ENCODE peak calls at places on chromosomes 2 and 18, in six cellular contexts. B, C, X, O, L and J are unnamed samples.

GRCh38 chr2:173644146-173644545 is 289.5 kb downstream of the CDCA7 start:
- DNase-seq in O (no peak), B (no peak), X (no peak), C (peak), L (no peak), J (no peak)

GRCh38 chr18:61651880-61652268 is 240.9 kb downstream of the RNF152 start:
- DNase-seq in C (no peak), X (no peak), O (no peak), B (no peak), L (no peak), J (no peak)

GRCh38 chr2:182543746-182544525 is 117.1 kb upstream of the PDE1A start:
- DNase-seq in C (no peak), O (no peak), L (no peak), B (no peak), X (no peak), J (no peak)

GRCh38 chr2:109382236-109382930 is 231.4 kb downstream of the SEPTIN10 start:
- DNase-seq in L (no peak), X (peak), B (no peak), O (no peak), C (no peak), J (no peak)

GRCh38 chr18:26549486-26550435 is 1.4 kb upstream of the KCTD1 start:
- DNase-seq in B (no peak), C (peak), L (peak), O (peak), X (peak), J (peak)

GRCh38 chr2:187155472-187155871 is 292.6 kb downstream of the CALCRL start:
- DNase-seq in L (no peak), O (no peak), C (no peak), X (no peak), B (no peak), J (no peak)

GRCh38 chr2:239917128-239917956 is 107.8 kb downstream of the NDUFA10 start:
- DNase-seq in L (no peak), B (no peak), O (peak), X (peak), C (no peak), J (no peak)

GRCh38 chr18:77940566-77940965 is 690.9 kb downstream of the GALR1 start:
- DNase-seq in X (peak), O (no peak), B (no peak), L (no peak), C (no peak), J (no peak)

GRCh38 chr2:191740016-191740419 is 62.1 kb downstream of the NABP1 start:
- DNase-seq in C (peak), B (no peak), X (no peak), O (no peak), L (no peak), J (no peak)

GRCh38 chr2:188346059-188346458 is 54.4 kb downstream of the GULP1 start:
- DNase-seq in O (no peak), L (no peak), C (no peak), B (peak), X (no peak), J (peak)

GRCh38 chr2:124318913-124319312 is 293.8 kb downstream of the CNTNAP5 start:
- DNase-seq in B (no peak), C (no peak), O (no peak), X (no peak), L (no peak), J (no peak)

GRCh38 chr2:99420031-99420430 is 69.8 kb downstream of the REV1 start:
- DNase-seq in O (no peak), L (no peak), B (peak), X (no peak), C (no peak), J (no peak)

GRCh38 chr2:138095336-138095735 is 131.1 kb downstream of the HNMT start:
- DNase-seq in C (no peak), B (no peak), X (no peak), L (no peak), O (no peak), J (no peak)

GRCh38 chr18:58670561-58671121 is 624 bp upstream of the MALT1 start:
- DNase-seq in X (no peak), L (no peak), B (no peak), O (no peak), C (peak), J (no peak)

GRCh38 chr2:58428286-58428552 is 187.1 kb upstream of the FANCL start:
- DNase-seq in O (no peak), B (no peak), X (no peak), L (no peak), C (peak), J (peak)

GRCh38 chr2:230328155-230328458 is 1.1 kb downstream of the SP140L start:
- DNase-seq in O (no peak), X (no peak), C (no peak), B (no peak), L (no peak), J (no peak)
- H3K4me3 ChIP-seq in O (no peak), X (no peak), C (no peak), B (no peak), L (no peak), J (no peak)

GRCh38 chr2:145036421-145036901 is 516.5 kb upstream of the ZEB2 start:
- DNase-seq in B (no peak), X (no peak), C (peak), O (no peak), L (no peak), J (no peak)
- H3K4me3 ChIP-seq in B (no peak), X (no peak), C (no peak), O (no peak), L (no peak), J (no peak)

DNA sequence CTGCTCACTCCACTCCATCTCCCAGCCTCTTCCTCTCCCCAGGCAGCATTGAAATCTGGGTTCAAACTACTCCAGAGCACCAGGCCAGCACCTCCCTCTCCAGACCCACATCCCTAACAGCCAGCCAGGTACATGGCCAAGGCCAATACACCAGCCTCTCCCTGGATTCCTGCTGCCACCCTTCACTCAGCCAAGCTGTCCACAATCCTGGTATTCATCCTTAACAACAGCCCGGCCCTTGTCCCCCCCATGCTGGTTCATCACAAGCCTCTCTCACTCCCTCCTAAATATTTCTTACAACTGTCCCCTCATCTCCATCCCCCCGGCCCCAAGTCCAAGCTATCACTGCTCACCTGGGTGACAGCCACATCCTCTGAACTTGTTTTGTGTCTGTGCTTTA is 129.9 kb upstream of the HAAO start:
- DNase-seq in B (no peak), X (no peak), C (no peak), L (no peak), O (no peak), J (no peak)
- H3K4me3 ChIP-seq in B (no peak), X (no peak), C (no peak), L (no peak), O (no peak), J (no peak)

GRCh38 chr2:30225131-30225762 is 6.1 kb upstream of the LBH start:
- DNase-seq in C (peak), X (no peak), L (no peak), O (no peak), B (no peak), J (peak)
- H3K4me3 ChIP-seq in C (peak), X (peak), L (no peak), O (peak), B (peak), J (peak)

GRCh38 chr18:512957-513356 is 12.5 kb upstream of the COLEC12 start:
- DNase-seq in C (no peak), X (no peak), B (no peak), O (no peak), L (no peak), J (no peak)

GRCh38 chr18:513826-514530 is 13.5 kb upstream of the COLEC12 start:
- DNase-seq in B (no peak), C (no peak), L (no peak), O (no peak), X (no peak), J (peak)

GRCh38 chr18:515156-515815 is 14.8 kb upstream of the COLEC12 start:
- DNase-seq in C (no peak), X (no peak), O (no peak), L (no peak), B (no peak), J (no peak)

GRCh38 chr18:518081-518480 is 17.6 kb upstream of the COLEC12 start:
- DNase-seq in O (no peak), X (no peak), C (peak), B (no peak), L (no peak), J (no peak)

GRCh38 chr18:515838-516237 is 15.3 kb upstream of the COLEC12 start:
- DNase-seq in X (no peak), L (no peak), B (no peak), C (no peak), O (no peak), J (no peak)
- H3K4me3 ChIP-seq in X (no peak), L (no peak), B (no peak), C (no peak), O (no peak), J (no peak)

GRCh38 chr2:165634282-165634681 is 159.8 kb downstream of the GALNT3 start:
- DNase-seq in L (no peak), C (no peak), B (no peak), O (no peak), X (no peak), J (no peak)
- H3K4me3 ChIP-seq in L (no peak), C (no peak), B (no peak), O (no peak), X (no peak), J (no peak)